ENCODE peak calls at places on chromosomes 12 and 14, in five cellular contexts. Q is BJ, V is cardiac muscle cell, U is mucosa of descending colon, N is astrocyte of the cerebellum. Y is an unnamed sample.

GRCh38 chr12:45893240-45893639 is 97.1 kb downstream of the SCAF11 start:
- DNase-seq in V (peak), Q (no peak), N (no peak), U (no peak), Y (no peak)

GRCh38 chr14:34043627-34044372 is 92.9 kb upstream of the EGLN3 start:
- DNase-seq in V (no peak), U (peak), N (no peak), Q (no peak), Y (no peak)

GRCh38 chr14:72583316-72584272 is 310.3 kb downstream of the DPF3 start:
- DNase-seq in V (no peak), N (no peak), Q (no peak), U (no peak), Y (no peak)

GRCh38 chr12:121167232-121167820 is 34.6 kb downstream of the P2RX7 start:
- DNase-seq in Q (no peak), U (no peak), N (no peak), V (peak), Y (no peak)

GRCh38 chr12:109764123-109764522 is 50.5 kb downstream of the FAM222A start:
- DNase-seq in V (no peak), Q (no peak), U (no peak), N (no peak), Y (no peak)

GRCh38 chr12:100267603-100268281 is 765 bp downstream of the SCYL2 start:
- DNase-seq in N (no peak), V (peak), Q (peak), U (peak), Y (no peak)

GRCh38 chr14:86646688-86647687 is 1117.0 kb downstream of the FLRT2 start:
- DNase-seq in Q (no peak), N (no peak), U (no peak), V (peak), Y (no peak)

GRCh38 chr12:82650627-82651337 is 35.9 kb upstream of the TMTC2 start:
- DNase-seq in Q (no peak), N (no peak), U (peak), V (peak), Y (no peak)

GRCh38 chr12:59086124-59086523 is 165.8 kb upstream of the LRIG3 start:
- DNase-seq in V (no peak), Q (no peak), U (no peak), N (no peak), Y (no peak)

GRCh38 chr14:24876996-24877395 is 173.0 kb downstream of the STXBP6 start:
- DNase-seq in Q (no peak), U (no peak), N (no peak), V (no peak), Y (no peak)

GRCh38 chr12:88062464-88062863 is 33.3 kb upstream of the C12orf50 start:
- DNase-seq in N (no peak), Q (no peak), V (no peak), U (no peak), Y (no peak)

DNA sequence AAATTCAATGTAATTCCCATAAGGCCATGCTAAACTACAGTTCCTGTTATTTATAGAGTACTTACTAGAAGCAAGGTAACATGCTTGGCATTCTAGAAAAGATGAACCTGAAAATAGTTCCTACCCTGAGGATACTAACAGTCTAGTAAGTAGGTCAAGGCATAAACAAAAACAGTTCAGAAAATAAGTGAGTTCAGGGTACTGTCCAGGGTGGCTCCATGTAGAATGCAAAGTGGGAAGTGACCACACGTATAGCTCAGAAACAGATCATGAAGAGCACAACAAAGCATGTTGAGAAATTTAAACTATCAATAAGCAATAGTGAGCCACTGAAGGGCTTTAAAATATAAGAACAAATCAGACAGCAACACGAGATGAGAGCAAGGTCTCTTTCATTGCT is 2.3 kb downstream of the TMED10 start:
- DNase-seq in N (no peak), U (no peak), Q (no peak), V (no peak), Y (no peak)
- H3K4me3 ChIP-seq in N (no peak), U (no peak), Q (no peak), V (no peak), Y (no peak)

GRCh38 chr14:99889268-99889667 is 96.1 kb downstream of the EML1 start:
- DNase-seq in U (no peak), V (no peak), Q (no peak), N (peak), Y (no peak)
- H3K4me3 ChIP-seq in U (no peak), V (no peak), Q (no peak), N (no peak), Y (no peak)

GRCh38 chr14:48586099-48586498 is 910.7 kb upstream of the MDGA2 start:
- DNase-seq in N (no peak), Q (no peak), U (no peak), V (no peak), Y (no peak)
- H3K4me3 ChIP-seq in N (no peak), Q (no peak), U (no peak), V (no peak), Y (no peak)

GRCh38 chr12:106985479-106985878 is 1.5 kb downstream of the MTERF2 start:
- DNase-seq in U (no peak), N (no peak), V (no peak), Q (no peak), Y (no peak)
- H3K4me3 ChIP-seq in U (no peak), N (no peak), V (peak), Q (no peak), Y (no peak)

DNA sequence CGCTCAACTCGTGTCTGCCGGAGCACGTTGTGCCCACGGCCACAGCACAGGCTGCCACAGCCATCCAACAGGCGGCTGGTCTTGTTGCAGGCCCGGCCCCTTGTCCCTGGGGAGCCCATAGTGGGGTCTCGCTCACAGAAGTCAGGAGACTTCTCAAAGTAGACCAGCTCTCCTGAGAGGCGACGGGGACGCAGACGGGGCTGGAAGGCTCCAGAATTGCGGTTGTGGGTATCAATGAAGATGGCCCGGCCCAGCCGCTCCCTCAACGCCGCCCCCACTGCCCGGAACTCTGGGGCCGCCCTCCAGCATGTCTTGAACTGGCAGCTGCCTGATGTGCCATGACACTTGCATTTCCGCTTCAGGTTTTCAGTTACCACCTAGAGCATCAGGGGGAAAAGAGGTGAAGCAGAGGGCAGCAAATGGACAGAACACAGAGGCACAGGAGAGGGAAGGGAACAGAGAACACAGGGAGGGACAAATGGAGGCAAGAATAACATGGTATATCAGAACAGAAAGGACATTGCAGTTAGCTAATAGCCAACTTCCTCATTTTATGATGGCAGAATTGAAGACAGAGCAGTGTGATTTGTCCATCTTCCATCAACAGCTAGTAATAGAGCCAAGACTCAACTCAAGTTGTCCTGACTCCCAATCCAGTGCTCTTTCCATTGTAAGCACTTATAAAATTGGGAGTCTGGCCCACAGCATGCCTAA is 5.2 kb downstream of the WNT10B start:
- DNase-seq in Q (no peak), V (no peak), N (no peak), U (no peak), Y (no peak)
- H3K4me3 ChIP-seq in Q (no peak), V (no peak), N (no peak), U (no peak), Y (no peak)

GRCh38 chr12:104672501-104673265 is 215.9 kb downstream of the CHST11 start:
- DNase-seq in N (no peak), Q (no peak), V (peak), U (no peak), Y (no peak)
- H3K4me3 ChIP-seq in N (no peak), Q (no peak), V (no peak), U (no peak), Y (no peak)

DNA sequence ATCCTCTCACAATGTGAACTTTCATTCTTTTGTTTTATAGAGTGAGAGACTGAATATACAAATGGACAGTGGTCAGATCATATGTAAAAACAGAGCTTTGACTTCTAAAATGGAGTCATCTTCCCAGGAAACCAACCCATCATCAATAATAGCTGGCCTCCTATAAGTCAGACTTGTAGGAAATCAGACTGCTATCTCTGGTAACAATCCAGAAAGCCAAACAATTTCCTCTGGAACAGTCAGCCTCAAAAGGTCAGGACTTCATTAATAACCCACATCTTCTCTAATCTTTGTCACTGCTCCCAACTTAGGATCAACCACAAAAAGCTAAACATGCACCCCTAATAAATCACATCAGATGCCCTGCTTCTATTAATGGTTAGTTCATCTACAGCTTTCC is 227.9 kb upstream of the G2E3 start:
- DNase-seq in N (no peak), V (no peak), Q (no peak), U (no peak), Y (no peak)
- H3K4me3 ChIP-seq in N (no peak), V (no peak), Q (no peak), U (no peak), Y (no peak)

GRCh38 chr14:93708311-93708734 is 80.0 kb downstream of the PRIMA1 start:
- DNase-seq in N (no peak), Q (no peak), U (peak), V (no peak), Y (no peak)
- H3K4me3 ChIP-seq in N (no peak), Q (no peak), U (no peak), V (no peak), Y (no peak)